ENCODE peak calls at places on chromosomes 6 and 20, in four cellular contexts. One of them, this sample, is unnamed.

GRCh38 chr6:131059486-131059885 is 3.6 kb downstream of the EPB41L2 start:
- DNase-seq in mesendoderm: peak; percentile 28
- DNase-seq in IMR-90: peak; percentile 73
- DNase-seq in H1: no peak
- DNase-seq in this sample: no peak

GRCh38 chr20:32585519-32586127 is 490 bp upstream of the NOL4L start:
- DNase-seq in mesendoderm: no peak
- DNase-seq in IMR-90: no peak
- DNase-seq in H1: no peak
- DNase-seq in this sample: no peak

GRCh38 chr20:57160985-57161384 is 105.5 kb downstream of the BMP7 start:
- DNase-seq in mesendoderm: no peak
- DNase-seq in IMR-90: no peak
- DNase-seq in H1: no peak
- DNase-seq in this sample: no peak

GRCh38 chr6:6736753-6737654 is 148.5 kb downstream of the LY86 start:
- DNase-seq in mesendoderm: peak; percentile 85
- DNase-seq in IMR-90: no peak
- DNase-seq in H1: no peak
- DNase-seq in this sample: peak; percentile 88

GRCh38 chr6:48833916-48834315 is 629.1 kb downstream of the MMUT start:
- DNase-seq in mesendoderm: no peak
- DNase-seq in IMR-90: no peak
- DNase-seq in H1: no peak
- DNase-seq in this sample: no peak

GRCh38 chr6:52115891-52116604 is 28.6 kb upstream of the PKHD1 start:
- DNase-seq in mesendoderm: no peak
- DNase-seq in IMR-90: no peak
- DNase-seq in H1: no peak
- DNase-seq in this sample: no peak

GRCh38 chr20:57451759-57452661 is 60.8 kb downstream of the RBM38 start:
- DNase-seq in mesendoderm: no peak
- DNase-seq in IMR-90: no peak
- DNase-seq in H1: no peak
- DNase-seq in this sample: no peak

GRCh38 chr6:10381133-10381829 is 33.6 kb downstream of the TFAP2A start:
- DNase-seq in mesendoderm: peak; percentile 88
- DNase-seq in IMR-90: no peak
- DNase-seq in H1: no peak
- DNase-seq in this sample: peak; percentile 76

GRCh38 chr6:38056361-38056760 is 236.8 kb downstream of the ZFAND3 start:
- DNase-seq in mesendoderm: no peak
- DNase-seq in IMR-90: no peak
- DNase-seq in H1: no peak
- DNase-seq in this sample: no peak

GRCh38 chr6:105135056-105135455 is 44.8 kb downstream of the POPDC3 start:
- DNase-seq in mesendoderm: peak; percentile 43
- DNase-seq in IMR-90: peak; percentile 18
- DNase-seq in H1: no peak
- DNase-seq in this sample: no peak

GRCh38 chr6:46419576-46420002 is 71.7 kb downstream of the RCAN2 start:
- DNase-seq in mesendoderm: peak; percentile 68
- DNase-seq in IMR-90: peak; percentile 67
- DNase-seq in H1: no peak
- DNase-seq in this sample: peak; percentile 31

GRCh38 chr6:14770040-14770439 is 475.8 kb upstream of the JARID2 start:
- DNase-seq in mesendoderm: no peak
- DNase-seq in IMR-90: no peak
- DNase-seq in H1: no peak
- DNase-seq in this sample: no peak

GRCh38 chr6:17004269-17004668 is 97.6 kb upstream of the STMND1 start:
- DNase-seq in mesendoderm: no peak
- DNase-seq in IMR-90: peak; percentile 36
- DNase-seq in H1: no peak
- DNase-seq in this sample: no peak

GRCh38 chr6:40312213-40313015 is 274.8 kb downstream of the LRFN2 start:
- DNase-seq in mesendoderm: no peak
- DNase-seq in IMR-90: peak; percentile 3
- DNase-seq in H1: no peak
- DNase-seq in this sample: no peak

GRCh38 chr20:3964719-3965118 is 50.6 kb downstream of the RNF24 start:
- DNase-seq in mesendoderm: no peak
- DNase-seq in IMR-90: no peak
- DNase-seq in H1: no peak
- DNase-seq in this sample: no peak

GRCh38 chr20:24165336-24166126 is 177.0 kb upstream of the GGTLC1 start:
- DNase-seq in mesendoderm: no peak
- DNase-seq in IMR-90: no peak
- DNase-seq in H1: no peak
- DNase-seq in this sample: no peak

GRCh38 chr6:119310486-119311036 is 39.0 kb downstream of the MAN1A1 start:
- DNase-seq in mesendoderm: no peak
- DNase-seq in IMR-90: peak; percentile 54
- DNase-seq in H1: no peak
- DNase-seq in this sample: no peak

GRCh38 chr6:119311514-119312142 is 37.9 kb downstream of the MAN1A1 start:
- DNase-seq in mesendoderm: no peak
- DNase-seq in IMR-90: no peak
- DNase-seq in H1: no peak
- DNase-seq in this sample: no peak

GRCh38 chr6:119308048-119308570 is 41.5 kb downstream of the MAN1A1 start:
- DNase-seq in mesendoderm: peak; percentile 69
- DNase-seq in IMR-90: peak; percentile 84
- DNase-seq in H1: no peak
- DNase-seq in this sample: no peak

GRCh38 chr6:119307041-119307440 is 42.5 kb downstream of the MAN1A1 start:
- DNase-seq in mesendoderm: no peak
- DNase-seq in IMR-90: no peak
- DNase-seq in H1: no peak
- DNase-seq in this sample: no peak

GRCh38 chr6:119308994-119309657 is 40.4 kb downstream of the MAN1A1 start:
- DNase-seq in mesendoderm: no peak
- DNase-seq in IMR-90: no peak
- DNase-seq in H1: no peak
- DNase-seq in this sample: no peak
- H3K4me2 ChIP-seq in mesendoderm: no peak overlapping the region
- H3K4me2 ChIP-seq in IMR-90: no peak overlapping the region
- H3K4me2 ChIP-seq in H1: no peak overlapping the region
- H3K4me2 ChIP-seq in this sample: no peak overlapping the region

GRCh38 chr6:170449231-170449630 is 103.9 kb downstream of the PSMB1 start:
- DNase-seq in mesendoderm: no peak
- DNase-seq in IMR-90: peak; percentile 39
- DNase-seq in H1: no peak
- DNase-seq in this sample: no peak
- H3K56ac ChIP-seq in mesendoderm: no peak overlapping the region
- H3K56ac ChIP-seq in IMR-90: no peak overlapping the region
- H3K56ac ChIP-seq in H1: no peak overlapping the region
- H3K56ac ChIP-seq in this sample: no peak overlapping the region

DNA sequence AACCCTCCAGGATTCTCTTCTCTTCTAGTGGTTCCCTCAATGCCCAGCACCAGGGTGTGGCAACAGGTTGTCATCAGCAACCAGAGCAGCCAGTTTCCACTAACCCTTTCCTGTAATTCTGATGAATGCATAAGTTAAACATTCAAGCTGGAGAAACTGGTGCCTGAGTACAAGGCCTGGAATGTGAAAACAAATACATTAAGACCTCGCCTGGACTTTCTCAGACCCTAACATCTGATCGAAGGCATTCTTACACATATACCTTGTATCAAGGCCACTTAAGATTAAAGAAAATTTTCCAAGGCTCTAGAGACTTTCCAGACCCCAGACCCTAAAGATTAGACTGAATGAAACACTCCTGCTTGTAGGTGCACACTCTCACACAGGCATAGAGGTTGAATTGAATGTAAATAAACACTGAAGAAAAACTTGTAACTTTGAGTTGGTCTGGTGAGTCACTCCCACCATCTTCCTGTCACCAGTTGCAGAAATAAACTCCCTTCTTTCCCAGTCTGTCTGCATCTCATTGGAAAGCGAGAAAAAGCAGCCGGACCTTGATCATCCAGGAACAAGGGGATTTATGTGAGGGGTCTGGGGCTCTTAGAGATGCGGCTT is 9.0 kb downstream of the LRP11 start:
- DNase-seq in mesendoderm: no peak
- DNase-seq in IMR-90: peak; percentile 94
- DNase-seq in H1: no peak
- DNase-seq in this sample: no peak
- H3K27ac ChIP-seq in mesendoderm: no peak overlapping the region
- H3K27ac ChIP-seq in IMR-90: peak overlapping the region; percentile 97
- H3K27ac ChIP-seq in H1: no peak overlapping the region
- H3K27ac ChIP-seq in this sample: no peak overlapping the region

DNA sequence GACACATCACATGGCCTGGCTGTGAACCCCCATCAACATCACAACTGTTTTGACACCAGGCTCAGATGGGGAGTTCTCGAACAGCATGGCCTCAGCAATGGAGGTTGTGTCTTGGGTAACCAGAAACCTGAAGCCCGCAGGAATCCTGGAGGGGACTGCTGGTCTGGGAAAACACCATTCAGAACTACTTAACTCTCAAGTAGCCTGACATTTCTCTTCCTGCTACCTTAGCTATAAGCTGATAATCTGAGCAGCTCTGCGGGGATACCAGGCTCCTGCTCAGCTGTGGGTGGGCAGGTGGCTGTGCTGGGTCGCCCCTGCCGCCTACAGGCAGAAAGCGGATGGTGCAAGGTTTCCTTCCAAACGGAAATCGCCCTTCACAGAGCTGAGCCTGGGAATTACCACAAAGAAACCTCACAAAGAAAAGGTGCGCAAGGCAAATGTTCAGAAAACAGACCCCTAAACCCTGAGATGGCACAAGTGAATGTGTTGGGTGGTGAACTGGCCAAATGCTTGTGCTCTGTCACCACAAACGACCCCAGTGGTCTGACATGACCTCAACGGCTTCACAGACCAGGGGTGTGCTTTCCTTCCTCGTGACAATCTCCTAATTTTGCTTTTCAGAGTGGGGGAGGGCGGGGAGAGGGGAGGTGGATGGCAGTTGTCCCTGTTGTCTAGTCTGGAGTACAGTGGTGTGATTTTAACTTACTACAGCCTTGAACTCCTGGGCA is 29.5 kb downstream of the SNX5 start:
- DNase-seq in mesendoderm: peak; percentile 93
- DNase-seq in IMR-90: peak; percentile 67
- DNase-seq in H1: peak; percentile 57
- DNase-seq in this sample: peak; percentile 86
- H3K4me2 ChIP-seq in mesendoderm: no peak overlapping the region
- H3K4me2 ChIP-seq in IMR-90: no peak overlapping the region
- H3K4me2 ChIP-seq in H1: peak overlapping the region; percentile 8
- H3K4me2 ChIP-seq in this sample: peak overlapping the region; percentile 10

DNA sequence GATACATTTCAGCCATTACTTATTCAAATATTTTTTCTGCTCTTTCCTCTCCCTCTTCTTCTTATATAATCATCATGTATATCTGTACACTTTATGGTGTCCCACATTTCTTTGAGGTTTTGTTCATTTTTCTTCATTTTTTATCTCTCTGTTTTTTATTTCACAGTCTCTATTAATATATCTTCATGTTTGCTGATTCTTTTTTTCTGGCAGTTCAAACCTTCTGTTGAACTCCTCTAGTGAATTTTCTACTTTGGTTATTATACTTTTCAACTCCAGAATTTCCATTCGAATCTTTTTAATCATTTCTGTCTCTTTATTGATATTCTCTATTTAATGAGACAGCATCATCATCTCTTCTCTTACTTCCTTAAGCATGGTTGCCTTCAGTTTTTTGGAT is 38.9 kb upstream of the FOXC1 start:
- DNase-seq in mesendoderm: no peak
- DNase-seq in IMR-90: no peak
- DNase-seq in H1: no peak
- DNase-seq in this sample: no peak
- H3K56ac ChIP-seq in mesendoderm: no peak overlapping the region
- H3K56ac ChIP-seq in IMR-90: no peak overlapping the region
- H3K56ac ChIP-seq in H1: no peak overlapping the region
- H3K56ac ChIP-seq in this sample: no peak overlapping the region

DNA sequence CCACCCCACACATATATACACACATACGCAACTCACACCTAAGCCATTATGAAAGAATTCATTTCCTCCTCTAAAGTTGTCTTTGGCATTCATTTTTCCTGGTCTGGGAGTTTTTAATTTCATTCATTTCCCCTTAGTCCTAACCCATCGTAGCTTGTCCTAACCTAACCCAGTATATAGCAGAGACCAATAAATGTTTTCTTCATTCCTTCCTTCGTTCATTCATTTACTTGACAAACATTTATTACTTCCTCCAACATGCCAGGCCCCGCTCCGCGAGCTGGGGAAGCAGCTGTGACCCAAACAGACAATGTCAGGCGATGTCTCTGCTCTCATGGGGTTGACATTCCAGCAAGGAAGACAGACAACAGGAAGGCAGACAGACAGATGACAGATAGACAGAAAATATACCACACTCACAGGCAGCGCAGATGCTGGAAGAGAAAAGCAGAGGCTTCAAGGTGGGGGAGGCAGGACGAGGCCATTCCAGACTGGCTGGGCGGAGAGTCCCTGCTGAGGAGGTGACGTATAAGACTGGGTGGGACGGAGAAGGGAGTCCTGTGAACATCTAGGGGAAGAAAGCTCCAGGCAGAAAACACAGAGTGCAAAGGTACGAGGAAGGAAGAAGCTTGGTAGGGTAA is 33.7 kb upstream of the SIRPA start:
- DNase-seq in mesendoderm: no peak
- DNase-seq in IMR-90: peak; percentile 25
- DNase-seq in H1: no peak
- DNase-seq in this sample: no peak
- H3K27ac ChIP-seq in mesendoderm: no peak overlapping the region
- H3K27ac ChIP-seq in IMR-90: no peak overlapping the region
- H3K27ac ChIP-seq in H1: no peak overlapping the region
- H3K27ac ChIP-seq in this sample: no peak overlapping the region

GRCh38 chr6:30769853-30770160 is 25.5 kb upstream of the IER3 start:
- DNase-seq in mesendoderm: no peak
- DNase-seq in IMR-90: no peak
- DNase-seq in H1: no peak
- DNase-seq in this sample: no peak
- H3K4me2 ChIP-seq in mesendoderm: no peak overlapping the region
- H3K4me2 ChIP-seq in IMR-90: peak overlapping the region; percentile 45
- H3K4me2 ChIP-seq in H1: no peak overlapping the region
- H3K4me2 ChIP-seq in this sample: no peak overlapping the region

GRCh38 chr20:33647603-33648395 is 14.3 kb upstream of the C20orf144 start:
- DNase-seq in mesendoderm: no peak
- DNase-seq in IMR-90: peak; percentile 31
- DNase-seq in H1: no peak
- DNase-seq in this sample: no peak

GRCh38 chr20:33645072-33645358 is 17.1 kb upstream of the C20orf144 start:
- DNase-seq in mesendoderm: no peak
- DNase-seq in IMR-90: no peak
- DNase-seq in H1: no peak
- DNase-seq in this sample: no peak

GRCh38 chr20:33645421-33645820 is 16.7 kb upstream of the C20orf144 start:
- DNase-seq in mesendoderm: no peak
- DNase-seq in IMR-90: no peak
- DNase-seq in H1: no peak
- DNase-seq in this sample: no peak

GRCh38 chr20:33644313-33645071 is 17.6 kb upstream of the C20orf144 start:
- DNase-seq in mesendoderm: no peak
- DNase-seq in IMR-90: no peak
- DNase-seq in H1: no peak
- DNase-seq in this sample: no peak

GRCh38 chr20:33646191-33646590 is 15.9 kb upstream of the C20orf144 start:
- DNase-seq in mesendoderm: no peak
- DNase-seq in IMR-90: no peak
- DNase-seq in H1: no peak
- DNase-seq in this sample: no peak
- H3K56ac ChIP-seq in mesendoderm: no peak overlapping the region
- H3K56ac ChIP-seq in IMR-90: no peak overlapping the region
- H3K56ac ChIP-seq in H1: no peak overlapping the region
- H3K56ac ChIP-seq in this sample: no peak overlapping the region

This sample was measured in H9.